ENCODE peak calls at places on chromosomes 5 and 9, in nine cellular contexts. One of them, this sample, is unnamed.

GRCh38 chr9:121985792-121986494 is 107.2 kb downstream of the TTLL11 start:
- DNase-seq in psoas muscle: peak
- DNase-seq in A549: no peak
- DNase-seq in left ventricle myocardium inferior: peak
- DNase-seq in PC-9: no peak
- DNase-seq in CD8-positive, alpha-beta T cell: no peak
- DNase-seq in stomach: no peak
- DNase-seq in cardiac muscle cell: peak
- DNase-seq in right lobe of liver: no peak
- DNase-seq in this sample: no peak

GRCh38 chr9:105319514-105319863 is 75.0 kb downstream of the SLC44A1 start:
- DNase-seq in stomach: no peak
- DNase-seq in PC-9: no peak
- DNase-seq in left ventricle myocardium inferior: no peak
- DNase-seq in CD8-positive, alpha-beta T cell: no peak
- DNase-seq in A549: no peak
- DNase-seq in psoas muscle: no peak
- DNase-seq in right lobe of liver: no peak
- DNase-seq in cardiac muscle cell: no peak
- DNase-seq in this sample: no peak

GRCh38 chr5:84292788-84293653 is 91.7 kb downstream of the EDIL3 start:
- DNase-seq in left ventricle myocardium inferior: no peak
- DNase-seq in A549: no peak
- DNase-seq in right lobe of liver: no peak
- DNase-seq in cardiac muscle cell: no peak
- DNase-seq in stomach: no peak
- DNase-seq in psoas muscle: no peak
- DNase-seq in PC-9: no peak
- DNase-seq in CD8-positive, alpha-beta T cell: no peak
- DNase-seq in this sample: no peak

GRCh38 chr5:13932561-13932960 is 11.9 kb downstream of the DNAH5 start:
- DNase-seq in right lobe of liver: no peak
- DNase-seq in A549: no peak
- DNase-seq in CD8-positive, alpha-beta T cell: no peak
- DNase-seq in left ventricle myocardium inferior: no peak
- DNase-seq in cardiac muscle cell: no peak
- DNase-seq in PC-9: no peak
- DNase-seq in psoas muscle: no peak
- DNase-seq in stomach: no peak
- DNase-seq in this sample: peak

GRCh38 chr5:118553662-118554061 is 434.7 kb downstream of the DTWD2 start:
- DNase-seq in psoas muscle: peak
- DNase-seq in A549: no peak
- DNase-seq in PC-9: no peak
- DNase-seq in cardiac muscle cell: peak
- DNase-seq in right lobe of liver: no peak
- DNase-seq in left ventricle myocardium inferior: peak
- DNase-seq in CD8-positive, alpha-beta T cell: no peak
- DNase-seq in stomach: no peak
- DNase-seq in this sample: no peak

GRCh38 chr9:893843-894420 is 52.4 kb downstream of the DMRT1 start:
- DNase-seq in right lobe of liver: no peak
- DNase-seq in CD8-positive, alpha-beta T cell: peak
- DNase-seq in psoas muscle: peak
- DNase-seq in stomach: peak
- DNase-seq in cardiac muscle cell: peak
- DNase-seq in left ventricle myocardium inferior: no peak
- DNase-seq in A549: peak
- DNase-seq in PC-9: peak
- DNase-seq in this sample: peak

GRCh38 chr5:9715891-9716335 is 85.8 kb upstream of the TAS2R1 start:
- DNase-seq in cardiac muscle cell: peak
- DNase-seq in CD8-positive, alpha-beta T cell: no peak
- DNase-seq in PC-9: no peak
- DNase-seq in left ventricle myocardium inferior: no peak
- DNase-seq in stomach: no peak
- DNase-seq in psoas muscle: no peak
- DNase-seq in right lobe of liver: no peak
- DNase-seq in A549: no peak
- DNase-seq in this sample: no peak

GRCh38 chr9:18710089-18710488 is 236.1 kb downstream of the ADAMTSL1 start:
- DNase-seq in A549: no peak
- DNase-seq in psoas muscle: no peak
- DNase-seq in cardiac muscle cell: no peak
- DNase-seq in PC-9: no peak
- DNase-seq in CD8-positive, alpha-beta T cell: no peak
- DNase-seq in stomach: no peak
- DNase-seq in left ventricle myocardium inferior: no peak
- DNase-seq in right lobe of liver: no peak
- DNase-seq in this sample: no peak

GRCh38 chr5:140571105-140571504 is 6.5 kb downstream of the SLC35A4 start:
- DNase-seq in CD8-positive, alpha-beta T cell: no peak
- DNase-seq in left ventricle myocardium inferior: peak
- DNase-seq in PC-9: no peak
- DNase-seq in stomach: no peak
- DNase-seq in cardiac muscle cell: no peak
- DNase-seq in right lobe of liver: peak
- DNase-seq in A549: no peak
- DNase-seq in psoas muscle: no peak
- DNase-seq in this sample: no peak

GRCh38 chr5:66529182-66529581 is 67.0 kb upstream of the MAST4 start:
- DNase-seq in stomach: no peak
- DNase-seq in right lobe of liver: no peak
- DNase-seq in left ventricle myocardium inferior: no peak
- DNase-seq in psoas muscle: no peak
- DNase-seq in PC-9: no peak
- DNase-seq in CD8-positive, alpha-beta T cell: no peak
- DNase-seq in A549: no peak
- DNase-seq in cardiac muscle cell: no peak
- DNase-seq in this sample: no peak

GRCh38 chr5:109452661-109453060 is 42.9 kb upstream of the PJA2 start:
- DNase-seq in CD8-positive, alpha-beta T cell: no peak
- DNase-seq in right lobe of liver: no peak
- DNase-seq in left ventricle myocardium inferior: no peak
- DNase-seq in cardiac muscle cell: no peak
- DNase-seq in A549: no peak
- DNase-seq in PC-9: no peak
- DNase-seq in psoas muscle: no peak
- DNase-seq in stomach: no peak
- DNase-seq in this sample: no peak

GRCh38 chr9:72933730-72934665 is 18.9 kb downstream of the ALDH1A1 start:
- DNase-seq in PC-9: no peak
- DNase-seq in right lobe of liver: no peak
- DNase-seq in stomach: no peak
- DNase-seq in cardiac muscle cell: no peak
- DNase-seq in CD8-positive, alpha-beta T cell: no peak
- DNase-seq in A549: peak
- DNase-seq in psoas muscle: no peak
- DNase-seq in left ventricle myocardium inferior: no peak
- DNase-seq in this sample: no peak

GRCh38 chr9:131395027-131395744 is 1.3 kb downstream of the PRRC2B start:
- DNase-seq in left ventricle myocardium inferior: no peak
- DNase-seq in A549: no peak
- DNase-seq in right lobe of liver: peak
- DNase-seq in psoas muscle: no peak
- DNase-seq in CD8-positive, alpha-beta T cell: peak
- DNase-seq in PC-9: peak
- DNase-seq in stomach: peak
- DNase-seq in cardiac muscle cell: no peak
- DNase-seq in this sample: no peak

GRCh38 chr9:131397100-131397790 is 3.4 kb downstream of the PRRC2B start:
- DNase-seq in cardiac muscle cell: no peak
- DNase-seq in psoas muscle: no peak
- DNase-seq in right lobe of liver: peak
- DNase-seq in A549: no peak
- DNase-seq in PC-9: peak
- DNase-seq in CD8-positive, alpha-beta T cell: no peak
- DNase-seq in stomach: peak
- DNase-seq in left ventricle myocardium inferior: no peak
- DNase-seq in this sample: no peak

GRCh38 chr9:131398204-131398603 is 4.3 kb downstream of the PRRC2B start:
- DNase-seq in cardiac muscle cell: no peak
- DNase-seq in psoas muscle: no peak
- DNase-seq in PC-9: no peak
- DNase-seq in A549: no peak
- DNase-seq in right lobe of liver: peak
- DNase-seq in CD8-positive, alpha-beta T cell: peak
- DNase-seq in left ventricle myocardium inferior: no peak
- DNase-seq in stomach: peak
- DNase-seq in this sample: no peak

GRCh38 chr9:131395745-131396479 is 2.0 kb downstream of the PRRC2B start:
- DNase-seq in A549: no peak
- DNase-seq in left ventricle myocardium inferior: no peak
- DNase-seq in stomach: no peak
- DNase-seq in CD8-positive, alpha-beta T cell: no peak
- DNase-seq in cardiac muscle cell: no peak
- DNase-seq in psoas muscle: no peak
- DNase-seq in right lobe of liver: peak
- DNase-seq in PC-9: no peak
- DNase-seq in this sample: no peak

DNA sequence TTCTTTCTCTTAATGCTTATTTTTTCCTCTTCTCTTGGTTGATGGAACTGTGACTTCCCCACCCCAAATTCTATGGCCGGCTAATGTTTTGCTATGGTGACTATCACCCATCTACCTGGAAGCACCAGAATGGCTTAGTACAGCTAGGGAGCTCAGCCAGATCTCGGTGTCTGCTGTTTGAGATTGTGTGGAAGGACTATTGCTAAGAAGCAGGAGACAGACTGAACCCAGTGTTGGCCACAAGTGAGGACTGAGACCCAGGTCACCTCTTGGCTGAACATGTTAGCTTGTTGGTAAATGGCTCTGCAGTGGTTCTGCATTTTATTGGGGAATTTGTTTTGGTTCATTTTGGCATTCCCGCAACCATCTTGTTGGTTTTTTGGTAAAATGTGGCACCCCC is 2.7 kb downstream of the PRRC2B start:
- DNase-seq in cardiac muscle cell: no peak
- DNase-seq in stomach: no peak
- DNase-seq in psoas muscle: no peak
- DNase-seq in A549: no peak
- DNase-seq in left ventricle myocardium inferior: no peak
- DNase-seq in CD8-positive, alpha-beta T cell: no peak
- DNase-seq in PC-9: no peak
- DNase-seq in right lobe of liver: peak
- DNase-seq in this sample: no peak
- H3K27ac ChIP-seq in cardiac muscle cell: peak
- H3K27ac ChIP-seq in stomach: peak
- H3K27ac ChIP-seq in psoas muscle: peak
- H3K27ac ChIP-seq in A549: peak
- H3K27ac ChIP-seq in left ventricle myocardium inferior: peak
- H3K27ac ChIP-seq in CD8-positive, alpha-beta T cell: no peak
- H3K27ac ChIP-seq in PC-9: peak
- H3K27ac ChIP-seq in right lobe of liver: peak
- H3K27ac ChIP-seq in this sample: peak

DNA sequence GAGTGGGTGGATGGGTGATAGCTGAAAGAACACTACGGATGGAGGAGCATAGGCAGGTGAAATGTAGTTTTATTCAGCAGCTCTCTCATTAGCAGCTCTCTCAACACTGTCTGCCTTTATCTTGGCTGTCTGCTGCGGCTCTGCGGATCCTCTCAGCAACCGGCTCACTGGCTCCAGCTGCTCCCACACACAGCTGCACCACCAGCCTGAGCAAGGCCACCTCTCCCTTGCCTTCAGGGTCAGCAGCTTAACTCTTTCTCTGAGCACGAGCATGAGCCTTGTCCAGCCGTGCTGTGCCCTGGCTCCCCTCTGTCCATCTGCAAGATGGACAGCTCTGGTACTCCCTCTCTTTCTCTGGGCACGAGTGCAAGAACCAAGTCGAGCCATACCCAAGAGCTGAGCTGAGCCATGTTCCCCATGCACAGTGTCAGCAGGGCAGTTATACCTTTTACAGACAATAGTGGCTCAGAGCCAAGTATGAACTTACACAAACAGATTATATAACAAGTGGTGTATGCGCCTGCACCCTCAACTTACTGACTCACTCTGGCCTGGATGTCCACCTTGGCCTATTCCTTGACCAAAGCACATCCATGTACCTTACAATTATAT is 108.5 kb downstream of the MACIR start:
- DNase-seq in left ventricle myocardium inferior: no peak
- DNase-seq in A549: no peak
- DNase-seq in CD8-positive, alpha-beta T cell: no peak
- DNase-seq in PC-9: no peak
- DNase-seq in psoas muscle: no peak
- DNase-seq in cardiac muscle cell: peak
- DNase-seq in stomach: no peak
- DNase-seq in right lobe of liver: no peak
- DNase-seq in this sample: no peak
- H3K27ac ChIP-seq in left ventricle myocardium inferior: no peak
- H3K27ac ChIP-seq in A549: no peak
- H3K27ac ChIP-seq in CD8-positive, alpha-beta T cell: no peak
- H3K27ac ChIP-seq in PC-9: no peak
- H3K27ac ChIP-seq in psoas muscle: no peak
- H3K27ac ChIP-seq in cardiac muscle cell: no peak
- H3K27ac ChIP-seq in stomach: no peak
- H3K27ac ChIP-seq in right lobe of liver: no peak
- H3K27ac ChIP-seq in this sample: no peak

DNA sequence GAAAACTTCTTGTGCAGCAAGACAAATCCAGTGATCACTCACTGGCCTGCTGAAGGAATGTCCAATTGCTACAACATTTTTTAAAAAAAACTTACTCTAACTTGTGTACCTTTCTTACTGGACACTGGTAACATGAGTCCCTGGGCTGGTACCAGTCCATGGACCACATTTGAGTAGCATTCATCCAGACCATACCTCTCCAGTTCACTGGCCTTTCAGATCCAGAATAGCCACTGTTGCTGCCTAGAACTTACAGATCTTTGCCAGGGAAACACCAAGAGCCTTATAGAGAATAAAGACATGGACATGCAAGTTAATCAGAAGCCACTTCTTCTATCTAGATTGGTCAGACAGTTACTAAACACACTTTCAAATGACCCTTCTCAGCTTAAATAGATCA is 185.3 kb downstream of the TLE4 start:
- DNase-seq in CD8-positive, alpha-beta T cell: no peak
- DNase-seq in stomach: no peak
- DNase-seq in cardiac muscle cell: no peak
- DNase-seq in A549: no peak
- DNase-seq in PC-9: no peak
- DNase-seq in right lobe of liver: no peak
- DNase-seq in psoas muscle: no peak
- DNase-seq in left ventricle myocardium inferior: no peak
- DNase-seq in this sample: no peak
- H3K27ac ChIP-seq in CD8-positive, alpha-beta T cell: no peak
- H3K27ac ChIP-seq in stomach: no peak
- H3K27ac ChIP-seq in cardiac muscle cell: no peak
- H3K27ac ChIP-seq in A549: no peak
- H3K27ac ChIP-seq in PC-9: no peak
- H3K27ac ChIP-seq in right lobe of liver: no peak
- H3K27ac ChIP-seq in psoas muscle: no peak
- H3K27ac ChIP-seq in left ventricle myocardium inferior: no peak
- H3K27ac ChIP-seq in this sample: no peak

DNA sequence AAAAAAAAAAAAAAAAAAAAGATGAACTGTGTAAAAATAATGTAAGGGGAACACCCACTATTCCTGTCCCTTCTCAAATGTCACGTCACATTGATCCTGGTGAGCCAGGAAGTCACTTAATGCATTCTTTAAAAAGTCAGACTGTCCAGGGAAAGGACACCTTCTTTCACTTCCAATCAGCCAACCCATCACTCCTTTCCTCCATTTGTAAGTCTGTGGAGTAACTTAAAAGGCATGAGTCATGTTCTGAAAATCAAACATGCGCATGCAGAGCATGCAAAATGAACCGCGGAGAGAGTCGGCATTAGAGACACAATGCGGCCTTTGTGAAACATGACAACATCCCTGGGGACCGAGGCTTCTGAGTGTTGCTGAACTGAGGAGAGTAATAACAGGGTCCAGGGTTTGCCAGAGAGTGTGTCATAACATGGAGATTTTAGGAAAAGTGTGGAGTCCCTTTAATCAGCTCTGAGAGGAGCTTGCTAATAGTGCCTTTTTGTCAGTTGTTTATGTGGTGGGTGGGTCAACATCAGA is 77.6 kb upstream of the SEMA6A start:
- DNase-seq in cardiac muscle cell: peak
- DNase-seq in stomach: no peak
- DNase-seq in right lobe of liver: no peak
- DNase-seq in PC-9: no peak
- DNase-seq in A549: no peak
- DNase-seq in left ventricle myocardium inferior: peak
- DNase-seq in CD8-positive, alpha-beta T cell: no peak
- DNase-seq in psoas muscle: peak
- DNase-seq in this sample: peak
- H3K27ac ChIP-seq in cardiac muscle cell: no peak
- H3K27ac ChIP-seq in stomach: no peak
- H3K27ac ChIP-seq in right lobe of liver: no peak
- H3K27ac ChIP-seq in PC-9: no peak
- H3K27ac ChIP-seq in A549: no peak
- H3K27ac ChIP-seq in left ventricle myocardium inferior: peak
- H3K27ac ChIP-seq in CD8-positive, alpha-beta T cell: no peak
- H3K27ac ChIP-seq in psoas muscle: no peak
- H3K27ac ChIP-seq in this sample: peak